ENCODE peak calls at places on chromosomes 6 and 20, in five cellular contexts. F is neuronal stem cell, Z is IMR-90, Q is mesenchymal stem cell, T is trophoblast cell. G is an unnamed sample.
A peak's percentile ranks its signal among the peaks of the same experiment; 100 is the strongest.

GRCh38 chr6:169035381-169036280 is 218.0 kb downstream of the THBS2 start:
- DNase-seq in F (no peak), Z (peak; percentile 44), Q (no peak), T (peak; percentile 35), G (no peak)

GRCh38 chr6:123841067-123841896 is 37.6 kb downstream of the NKAIN2 start:
- DNase-seq in F (no peak), Z (no peak), Q (no peak), T (no peak), G (no peak)

GRCh38 chr6:6405031-6405430 is 84.6 kb upstream of the F13A1 start:
- DNase-seq in F (no peak), Z (no peak), Q (no peak), T (no peak), G (no peak)

GRCh38 chr6:97203343-97203742 is 79.7 kb downstream of the MMS22L start:
- DNase-seq in F (no peak), Z (peak; percentile 53), Q (peak; percentile 57), T (no peak), G (peak; percentile 75)

GRCh38 chr6:31762878-31763616 is 591 bp downstream of the SAPCD1 start:
- DNase-seq in F (no peak), Z (no peak), Q (no peak), T (no peak), G (no peak)

GRCh38 chr6:56199956-56200355 is 47.4 kb downstream of the COL21A1 start:
- DNase-seq in F (no peak), Z (peak; percentile 22), Q (peak; percentile 76), T (peak; percentile 1), G (no peak)

GRCh38 chr6:33974030-33974429 is 170.2 kb upstream of the MLN start:
- DNase-seq in F (no peak), Z (no peak), Q (no peak), T (no peak), G (no peak)

GRCh38 chr20:1509237-1509636 is 18.0 kb upstream of the SIRPB2 start:
- DNase-seq in F (no peak), Z (peak; percentile 37), Q (no peak), T (no peak), G (peak; percentile 22)

GRCh38 chr20:38001981-38002380 is 31.3 kb downstream of the TTI1 start:
- DNase-seq in F (no peak), Z (peak; percentile 51), Q (peak; percentile 42), T (peak; percentile 11), G (no peak)

GRCh38 chr6:11318835-11319813 is 86.7 kb upstream of the NEDD9 start:
- DNase-seq in F (no peak), Z (no peak), Q (peak; percentile 24), T (no peak), G (no peak)
- H3K23ac ChIP-seq in F (no peak overlapping the region), Z (peak overlapping the region; percentile 38), Q (no peak overlapping the region), T (peak overlapping the region; percentile 3), G (no peak overlapping the region)

GRCh38 chr6:10419749-10420545 is 5.1 kb upstream of the TFAP2A start:
- DNase-seq in F (no peak), Z (no peak), Q (no peak), T (peak; percentile 73), G (no peak)
- H3K4me3 ChIP-seq in F (no peak overlapping the region), Z (no peak overlapping the region), Q (no peak overlapping the region), T (peak overlapping the region; percentile 57), G (no peak overlapping the region)

GRCh38 chr6:162344301-162344700 is 383.3 kb downstream of the PRKN start:
- DNase-seq in F (no peak), Z (no peak), Q (no peak), T (no peak), G (no peak)

GRCh38 chr6:162343902-162344226 is 383.7 kb downstream of the PRKN start:
- DNase-seq in F (no peak), Z (no peak), Q (no peak), T (no peak), G (no peak)

GRCh38 chr6:162343196-162343901 is 384.2 kb downstream of the PRKN start:
- DNase-seq in F (no peak), Z (no peak), Q (no peak), T (no peak), G (peak; percentile 52)

GRCh38 chr6:162344935-162345599 is 382.5 kb downstream of the PRKN start:
- DNase-seq in F (no peak), Z (no peak), Q (no peak), T (peak; percentile 17), G (no peak)
- H3K23ac ChIP-seq in F (no peak overlapping the region), Z (no peak overlapping the region), Q (no peak overlapping the region), T (no peak overlapping the region), G (no peak overlapping the region)

GRCh38 chr6:10747251-10747972 is at the start of gene TMEM14B:
- DNase-seq in F (peak; percentile 97), Z (peak; percentile 94), Q (peak; percentile 96), T (peak; percentile 99), G (peak; percentile 98)

GRCh38 chr6:10743514-10743913 is 4.1 kb upstream of the TMEM14B start:
- DNase-seq in F (no peak), Z (no peak), Q (no peak), T (no peak), G (no peak)

GRCh38 chr6:10749734-10750133 is 2.1 kb downstream of the TMEM14B start:
- DNase-seq in F (no peak), Z (no peak), Q (no peak), T (no peak), G (peak; percentile 41)

GRCh38 chr6:10745116-10745515 is 2.5 kb upstream of the TMEM14B start:
- DNase-seq in F (no peak), Z (no peak), Q (no peak), T (no peak), G (no peak)

GRCh38 chr6:10746915-10747250 is 722 bp upstream of the TMEM14B start:
- DNase-seq in F (no peak), Z (no peak), Q (no peak), T (no peak), G (no peak)
- H3K4me3 ChIP-seq in F (no peak overlapping the region), Z (peak overlapping the region; percentile 94), Q (peak overlapping the region; percentile 91), T (no peak overlapping the region), G (no peak overlapping the region)

DNA sequence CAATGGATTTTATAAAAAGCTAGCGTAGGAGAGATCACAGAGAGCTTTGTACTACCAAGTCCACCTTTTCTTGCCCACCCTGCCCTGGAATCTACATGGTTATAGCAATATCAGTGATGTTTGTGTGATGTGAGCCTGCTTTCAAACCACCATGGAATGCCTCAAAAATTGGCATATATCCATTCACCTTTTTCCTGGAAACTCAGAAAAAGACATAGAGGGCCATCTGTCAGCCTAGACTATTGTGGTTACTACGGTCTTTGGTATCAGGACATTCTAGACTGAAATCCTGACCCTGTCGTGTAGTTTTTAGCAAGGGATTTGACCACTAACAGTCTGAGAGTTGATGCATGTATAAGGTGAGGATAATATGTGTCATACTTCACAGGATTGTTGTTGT is 239.6 kb downstream of the GRIK2 start:
- DNase-seq in F (no peak), Z (no peak), Q (no peak), T (no peak), G (no peak)
- H3K23ac ChIP-seq in F (no peak overlapping the region), Z (no peak overlapping the region), Q (no peak overlapping the region), T (no peak overlapping the region), G (no peak overlapping the region)